ENCODE peak calls at places on chromosomes 7 and 10, in four cellular contexts. M, F, O and K are unnamed samples.

GRCh38 chr7:150955519-150956394 is 22.4 kb downstream of the KCNH2 start:
- DNase-seq in M (no peak), F (peak; percentile 36), O (no peak), K (peak; percentile 62)

GRCh38 chr10:62083868-62084267 is 182.4 kb downstream of the ARID5B start:
- DNase-seq in M (no peak), F (no peak), O (no peak), K (peak; percentile 65)

GRCh38 chr7:90726120-90726519 is 130.0 kb downstream of the CDK14 start:
- DNase-seq in M (no peak), F (no peak), O (no peak), K (peak; percentile 60)

GRCh38 chr10:101444058-101444457 is 90.1 kb downstream of the BTRC start:
- DNase-seq in M (no peak), F (no peak), O (no peak), K (peak; percentile 22)

GRCh38 chr7:45511721-45512422 is 62.3 kb upstream of the ADCY1 start:
- DNase-seq in M (no peak), F (no peak), O (no peak), K (no peak)

GRCh38 chr7:101114492-101114891 is 12.4 kb upstream of the SERPINE1 start:
- DNase-seq in M (no peak), F (no peak), O (no peak), K (peak; percentile 54)

GRCh38 chr10:110401401-110402076 is 96.2 kb upstream of the DUSP5 start:
- DNase-seq in M (no peak), F (no peak), O (no peak), K (no peak)

GRCh38 chr10:50432610-50433009 is 181.3 kb upstream of the ASAH2 start:
- DNase-seq in M (no peak), F (no peak), O (no peak), K (no peak)

GRCh38 chr7:43113622-43114450 is 1.4 kb downstream of the HECW1 start:
- DNase-seq in M (no peak), F (no peak), O (no peak), K (no peak)

GRCh38 chr10:29734980-29735627 is 100.3 kb upstream of the SVIL start:
- DNase-seq in M (peak; percentile 66), F (no peak), O (peak; percentile 9), K (no peak)

GRCh38 chr7:116357776-116358670 is 141.5 kb upstream of the CAV2 start:
- DNase-seq in M (no peak), F (no peak), O (no peak), K (peak; percentile 49)

GRCh38 chr10:31896972-31897384 is 31.7 kb downstream of the ARHGAP12 start:
- DNase-seq in M (no peak), F (no peak), O (no peak), K (peak; percentile 92)

GRCh38 chr7:26398436-26399308 is 107.0 kb downstream of the SNX10 start:
- DNase-seq in M (peak; percentile 61), F (peak; percentile 75), O (no peak), K (peak; percentile 41)

GRCh38 chr7:47482013-47482761 is 99.7 kb downstream of the TNS3 start:
- DNase-seq in M (no peak), F (no peak), O (no peak), K (peak; percentile 92)

GRCh38 chr7:44534501-44534900 is 6.6 kb downstream of the NPC1L1 start:
- DNase-seq in M (peak; percentile 60), F (no peak), O (peak; percentile 12), K (peak; percentile 23)

GRCh38 chr10:69479737-69480412 is 28.6 kb downstream of the TSPAN15 start:
- DNase-seq in M (no peak), F (peak; percentile 32), O (no peak), K (no peak)

GRCh38 chr10:50610364-50610763 is 13.4 kb downstream of the SGMS1 start:
- DNase-seq in M (no peak), F (no peak), O (no peak), K (no peak)

GRCh38 chr10:88120599-88121333 is 257.3 kb downstream of the PTEN start:
- DNase-seq in M (no peak), F (no peak), O (no peak), K (no peak)

GRCh38 chr10:44982114-44982460 is 3.5 kb upstream of the DEPP1 start:
- DNase-seq in M (no peak), F (no peak), O (no peak), K (no peak)

GRCh38 chr7:68269410-68269809 is 1272.8 kb downstream of the TYW1 start:
- DNase-seq in M (no peak), F (no peak), O (no peak), K (no peak)

GRCh38 chr7:21719846-21720245 is 177.0 kb downstream of the DNAH11 start:
- DNase-seq in M (no peak), F (no peak), O (no peak), K (no peak)

GRCh38 chr10:11793762-11794479 is 29.2 kb upstream of the PROSER2 start:
- DNase-seq in M (no peak), F (no peak), O (no peak), K (peak; percentile 63)

GRCh38 chr7:43204081-43204480 is 91.6 kb downstream of the HECW1 start:
- DNase-seq in M (no peak), F (no peak), O (no peak), K (peak; percentile 72)

GRCh38 chr7:140640060-140640611 is 477 bp downstream of the DENND2A start:
- DNase-seq in M (peak; percentile 28), F (peak; percentile 43), O (no peak), K (no peak)

GRCh38 chr10:132107211-132107946 is 41.6 kb downstream of the JAKMIP3 start:
- DNase-seq in M (no peak), F (peak; percentile 51), O (no peak), K (no peak)

GRCh38 chr7:157347217-157347904 is 10.6 kb downstream of the DNAJB6 start:
- DNase-seq in M (peak; percentile 36), F (no peak), O (no peak), K (peak; percentile 84)

GRCh38 chr7:131546583-131547111 is 9.8 kb downstream of the PODXL start:
- DNase-seq in M (peak; percentile 52), F (no peak), O (peak; percentile 18), K (no peak)

GRCh38 chr10:58237014-58237830 is 30.5 kb downstream of the IPMK start:
- DNase-seq in M (no peak), F (no peak), O (no peak), K (peak; percentile 94)

GRCh38 chr10:74753295-74754211 is 72.8 kb upstream of the KAT6B start:
- DNase-seq in M (no peak), F (no peak), O (no peak), K (peak; percentile 4)